ENCODE peak calls at places on chromosomes 13 and 19, in ten cellular contexts. Z, I, X, J, T, R, G, A, S and E are unnamed samples.

GRCh38 chr19:4454952-4455738 is 2.4 kb downstream of the UBXN6 start:
- DNase-seq in Z (no peak), I (peak), X (peak), J (no peak), T (no peak), R (peak), G (no peak), A (peak), S (peak), E (no peak)

GRCh38 chr13:37701306-37701705 is 102.7 kb upstream of the POSTN start:
- DNase-seq in Z (no peak), I (peak), X (peak), J (no peak), T (no peak), R (no peak), G (no peak), A (no peak), S (no peak), E (no peak)

GRCh38 chr13:30968734-30969335 is 36.4 kb downstream of the TEX26 start:
- DNase-seq in Z (no peak), I (peak), X (peak), J (no peak), T (no peak), R (no peak), G (no peak), A (peak), S (no peak), E (no peak)

GRCh38 chr13:69970521-69970920 is 137.1 kb upstream of the ATXN8OS start:
- DNase-seq in Z (no peak), I (no peak), X (peak), J (no peak), T (no peak), R (no peak), G (no peak), A (no peak), S (no peak), E (no peak)

GRCh38 chr19:1823020-1823419 is 10.9 kb upstream of the ATP8B3 start:
- DNase-seq in Z (no peak), I (no peak), X (no peak), J (no peak), T (no peak), R (no peak), G (no peak), A (no peak), S (no peak), E (no peak)

GRCh38 chr13:49292742-49293498 is 45.2 kb downstream of the CDADC1 start:
- DNase-seq in Z (peak), I (peak), X (peak), J (no peak), T (peak), R (peak), G (no peak), A (no peak), S (peak), E (no peak)

GRCh38 chr13:50387124-50387581 is 371.9 kb downstream of the KCNRG start:
- DNase-seq in Z (no peak), I (peak), X (no peak), J (peak), T (peak), R (peak), G (peak), A (no peak), S (peak), E (peak)

GRCh38 chr13:52669677-52670076 is 17.0 kb downstream of the SUGT1 start:
- DNase-seq in Z (no peak), I (peak), X (no peak), J (no peak), T (no peak), R (no peak), G (no peak), A (no peak), S (no peak), E (no peak)

GRCh38 chr19:41356984-41357739 is 3.4 kb upstream of the TGFB1 start:
- DNase-seq in Z (no peak), I (no peak), X (no peak), J (no peak), T (no peak), R (no peak), G (no peak), A (no peak), S (no peak), E (no peak)

GRCh38 chr13:51919531-51919930 is 57.8 kb downstream of the CCDC70 start:
- DNase-seq in Z (no peak), I (no peak), X (no peak), J (no peak), T (no peak), R (no peak), G (no peak), A (no peak), S (no peak), E (no peak)

GRCh38 chr13:38636106-38636505 is 50.8 kb upstream of the FREM2 start:
- DNase-seq in Z (no peak), I (no peak), X (no peak), J (no peak), T (no peak), R (no peak), G (no peak), A (no peak), S (no peak), E (no peak)

GRCh38 chr13:99656843-99657506 is 155.7 kb downstream of the TM9SF2 start:
- DNase-seq in Z (no peak), I (no peak), X (no peak), J (peak), T (no peak), R (no peak), G (no peak), A (no peak), S (no peak), E (no peak)

DNA sequence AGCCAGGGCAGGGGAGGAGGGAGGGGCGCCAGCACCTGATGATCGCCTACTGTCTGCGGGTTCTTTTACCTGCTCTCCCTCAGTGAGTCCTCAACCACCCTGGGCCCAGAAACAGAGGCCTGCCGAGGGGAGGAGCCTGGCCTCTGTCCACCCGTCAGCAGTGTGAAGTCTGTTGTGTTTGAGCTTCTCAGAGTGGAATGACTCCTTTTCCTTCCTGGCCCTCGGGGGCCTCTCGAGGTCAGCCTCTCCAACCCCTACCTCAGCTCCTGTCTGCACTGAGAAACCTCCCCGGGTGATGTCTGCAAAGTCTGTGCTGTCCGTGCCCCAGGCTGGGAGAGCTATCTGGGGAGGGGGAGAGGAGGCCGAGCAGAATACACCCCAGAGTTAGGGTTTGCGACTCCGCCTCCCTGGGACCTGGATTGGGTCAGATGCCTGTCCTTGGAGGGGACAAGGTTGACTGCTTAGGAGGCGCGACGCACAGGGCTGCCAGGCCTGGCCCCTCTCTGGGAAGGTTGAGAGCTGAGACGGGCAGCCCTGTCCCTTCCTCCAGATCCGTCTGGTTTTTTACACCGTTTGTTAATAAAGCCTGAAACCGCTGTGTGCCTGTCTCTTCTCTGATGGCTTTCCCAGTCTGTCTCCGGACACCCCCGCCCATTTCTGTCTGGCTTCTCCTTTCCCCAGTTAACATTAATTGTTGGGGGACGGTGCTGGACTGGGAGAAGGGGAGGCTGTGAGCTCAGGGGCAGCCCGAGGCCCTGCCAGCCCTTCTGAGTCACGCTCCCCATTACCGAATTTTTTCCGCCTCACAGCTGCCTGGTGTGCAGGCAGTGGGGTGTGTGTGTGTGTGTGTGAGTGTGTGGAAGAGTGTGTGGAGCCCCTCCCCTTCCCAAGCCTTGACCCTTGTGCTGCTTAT is 1.0 kb upstream of the SSC5D start:
- DNase-seq in Z (peak), I (peak), X (peak), J (peak), T (peak), R (peak), G (peak), A (peak), S (peak), E (no peak)
- H3K27ac ChIP-seq in Z (peak), I (peak), X (peak), J (no peak), T (peak), R (peak), G (peak), A (no peak), S (peak), E (peak)

GRCh38 chr19:52946322-52947310 is 16.1 kb downstream of the ZNF816 start:
- DNase-seq in Z (no peak), I (peak), X (peak), J (peak), T (no peak), R (peak), G (peak), A (no peak), S (peak), E (no peak)
- H3K27ac ChIP-seq in Z (no peak), I (no peak), X (no peak), J (no peak), T (no peak), R (no peak), G (no peak), A (no peak), S (no peak), E (no peak)

GRCh38 chr19:15123031-15123890 is 16.1 kb downstream of the SYDE1 start:
- DNase-seq in Z (no peak), I (no peak), X (no peak), J (no peak), T (no peak), R (no peak), G (no peak), A (no peak), S (no peak), E (no peak)
- H3K27ac ChIP-seq in Z (peak), I (no peak), X (no peak), J (no peak), T (peak), R (peak), G (no peak), A (no peak), S (peak), E (peak)

GRCh38 chr19:38437295-38437694 is 3.8 kb downstream of the RYR1 start:
- DNase-seq in Z (no peak), I (no peak), X (no peak), J (no peak), T (no peak), R (no peak), G (no peak), A (no peak), S (no peak), E (no peak)

GRCh38 chr19:38433268-38433733 is at the start of gene RYR1:
- DNase-seq in Z (peak), I (peak), X (peak), J (peak), T (peak), R (no peak), G (peak), A (no peak), S (peak), E (peak)

GRCh38 chr19:38430931-38431330 is 2.6 kb upstream of the RYR1 start:
- DNase-seq in Z (no peak), I (no peak), X (no peak), J (no peak), T (no peak), R (no peak), G (no peak), A (no peak), S (no peak), E (no peak)

GRCh38 chr19:38437917-38438316 is 4.4 kb downstream of the RYR1 start:
- DNase-seq in Z (no peak), I (no peak), X (no peak), J (no peak), T (no peak), R (no peak), G (no peak), A (no peak), S (no peak), E (no peak)

DNA sequence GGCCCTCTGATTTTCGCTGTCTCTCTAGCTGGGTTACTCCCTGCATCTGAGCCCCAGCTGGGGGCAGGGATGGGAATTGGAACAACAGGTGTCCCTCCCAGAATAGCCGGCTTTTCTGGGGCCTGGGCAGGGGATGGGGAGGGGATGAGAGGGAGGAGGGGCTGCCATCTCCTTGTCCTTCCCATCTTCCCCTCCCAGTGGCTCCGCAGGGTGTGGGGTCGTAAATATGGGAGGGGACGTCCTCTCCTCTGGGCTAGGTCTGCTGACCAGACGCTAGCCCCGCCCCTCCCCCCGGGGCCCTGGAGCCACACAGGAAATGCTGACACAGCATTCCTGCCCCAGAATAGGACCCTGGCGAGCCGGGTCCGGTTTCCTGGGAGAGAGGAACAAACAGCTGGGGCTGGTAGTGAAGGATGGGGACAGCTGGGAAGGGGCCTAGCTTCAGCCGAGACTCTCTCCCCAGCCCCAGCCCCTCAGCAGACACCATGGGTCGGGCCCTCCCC is 1.1 kb downstream of the RYR1 start:
- DNase-seq in Z (no peak), I (no peak), X (no peak), J (peak), T (peak), R (no peak), G (peak), A (no peak), S (peak), E (no peak)
- H3K27ac ChIP-seq in Z (no peak), I (no peak), X (peak), J (no peak), T (no peak), R (no peak), G (no peak), A (no peak), S (peak), E (no peak)

GRCh38 chr19:35644206-35644986 is 2.9 kb downstream of the ETV2 start:
- DNase-seq in Z (peak), I (peak), X (peak), J (peak), T (peak), R (peak), G (peak), A (peak), S (peak), E (peak)
- H3K27ac ChIP-seq in Z (peak), I (peak), X (peak), J (no peak), T (peak), R (peak), G (peak), A (peak), S (peak), E (peak)

DNA sequence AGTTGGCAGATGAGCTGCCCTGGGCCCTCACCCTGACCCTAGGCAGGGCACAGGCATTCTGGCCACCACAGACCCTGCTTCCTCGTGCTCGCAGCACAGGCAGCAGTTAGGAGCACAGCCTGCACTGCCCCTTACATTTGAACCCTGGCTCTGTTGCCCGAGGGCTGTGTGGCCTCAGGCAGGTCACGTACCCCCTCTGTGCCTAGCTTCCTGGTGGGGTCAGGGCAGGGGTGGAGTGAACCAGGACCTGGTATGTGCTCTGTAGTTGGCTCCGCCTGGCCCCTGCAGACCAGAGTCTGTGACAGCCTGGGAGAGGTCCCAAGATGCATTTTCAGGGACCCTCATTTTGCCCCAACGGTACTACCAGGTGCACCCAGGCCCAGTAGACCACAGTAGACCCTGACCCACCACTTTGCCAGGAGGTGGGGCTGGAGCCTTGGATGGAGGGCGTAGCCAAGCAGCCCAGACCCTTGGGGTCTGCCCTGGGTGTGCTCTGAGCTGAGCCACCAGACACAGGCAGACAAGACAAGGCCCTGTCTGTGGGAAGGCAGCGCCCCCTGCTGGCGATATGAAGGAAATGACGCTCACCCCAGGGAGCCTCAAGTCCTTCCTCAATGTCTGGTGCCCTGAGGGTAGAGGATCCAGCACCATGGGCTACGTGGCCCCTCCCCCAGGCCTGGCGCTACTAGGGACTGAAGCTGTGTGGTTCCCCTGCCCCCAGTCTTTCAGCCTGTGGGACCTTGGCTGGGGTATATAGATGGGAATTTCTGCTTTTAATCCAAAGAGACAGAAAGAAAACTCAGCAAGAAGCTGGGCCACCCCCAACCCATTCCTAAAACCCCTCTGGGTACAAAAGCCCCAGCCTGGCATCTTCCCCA is 9.0 kb downstream of the LYL1 start:
- DNase-seq in Z (peak), I (peak), X (peak), J (peak), T (peak), R (peak), G (peak), A (peak), S (peak), E (peak)
- H3K27ac ChIP-seq in Z (peak), I (peak), X (no peak), J (no peak), T (peak), R (peak), G (peak), A (no peak), S (peak), E (peak)